ENCODE peak calls at places on chromosomes 2 and 18, in four cellular contexts. One of them, this sample, is unnamed.
A peak's percentile ranks its signal among the peaks of the same experiment; 100 is the strongest.

GRCh38 chr2:145538661-145539319 is 1018.9 kb upstream of the ZEB2 start:
- DNase-seq in EL: no peak
- DNase-seq in activated CD8-positive, alpha-beta memory T cell treated with anti-CD3 and anti-CD28 coated beads for 1 hour: no peak
- DNase-seq in esophagus squamous epithelium: no peak
- DNase-seq in this sample: no peak

GRCh38 chr2:74760875-74761630 is 72.9 kb upstream of the HK2 start:
- DNase-seq in esophagus squamous epithelium: no peak
- DNase-seq in EL: no peak
- DNase-seq in activated CD8-positive, alpha-beta memory T cell treated with anti-CD3 and anti-CD28 coated beads for 1 hour: no peak
- DNase-seq in this sample: no peak

GRCh38 chr2:160721089-160722040 is 227.8 kb upstream of the RBMS1 start:
- DNase-seq in EL: no peak
- DNase-seq in esophagus squamous epithelium: no peak
- DNase-seq in activated CD8-positive, alpha-beta memory T cell treated with anti-CD3 and anti-CD28 coated beads for 1 hour: no peak
- DNase-seq in this sample: no peak

GRCh38 chr2:54331095-54331835 is 75.2 kb upstream of the TSPYL6 start:
- DNase-seq in activated CD8-positive, alpha-beta memory T cell treated with anti-CD3 and anti-CD28 coated beads for 1 hour: no peak
- DNase-seq in EL: no peak
- DNase-seq in esophagus squamous epithelium: no peak
- DNase-seq in this sample: no peak

GRCh38 chr18:79766308-79766707 is 31.4 kb upstream of the KCNG2 start:
- DNase-seq in activated CD8-positive, alpha-beta memory T cell treated with anti-CD3 and anti-CD28 coated beads for 1 hour: no peak
- DNase-seq in esophagus squamous epithelium: no peak
- DNase-seq in EL: no peak
- DNase-seq in this sample: no peak

GRCh38 chr18:74722237-74722636 is 124.6 kb downstream of the ZNF407 start:
- DNase-seq in EL: peak; percentile 34
- DNase-seq in esophagus squamous epithelium: no peak
- DNase-seq in activated CD8-positive, alpha-beta memory T cell treated with anti-CD3 and anti-CD28 coated beads for 1 hour: no peak
- DNase-seq in this sample: no peak

GRCh38 chr18:61085751-61086150 is 247.5 kb upstream of the CDH20 start:
- DNase-seq in EL: no peak
- DNase-seq in activated CD8-positive, alpha-beta memory T cell treated with anti-CD3 and anti-CD28 coated beads for 1 hour: no peak
- DNase-seq in esophagus squamous epithelium: no peak
- DNase-seq in this sample: no peak

GRCh38 chr18:34659579-34660517 is 50.2 kb upstream of the DTNA start:
- DNase-seq in activated CD8-positive, alpha-beta memory T cell treated with anti-CD3 and anti-CD28 coated beads for 1 hour: no peak
- DNase-seq in esophagus squamous epithelium: no peak
- DNase-seq in EL: peak; percentile 96
- DNase-seq in this sample: no peak

GRCh38 chr2:168843253-168843652 is 40.8 kb downstream of the NOSTRIN start:
- DNase-seq in esophagus squamous epithelium: no peak
- DNase-seq in activated CD8-positive, alpha-beta memory T cell treated with anti-CD3 and anti-CD28 coated beads for 1 hour: no peak
- DNase-seq in EL: no peak
- DNase-seq in this sample: no peak

GRCh38 chr2:46434851-46435273 is 44.5 kb upstream of the TMEM247 start:
- DNase-seq in activated CD8-positive, alpha-beta memory T cell treated with anti-CD3 and anti-CD28 coated beads for 1 hour: no peak
- DNase-seq in esophagus squamous epithelium: no peak
- DNase-seq in EL: peak; percentile 78
- DNase-seq in this sample: no peak

GRCh38 chr2:25159947-25160346 is 8.4 kb downstream of the POMC start:
- DNase-seq in EL: no peak
- DNase-seq in activated CD8-positive, alpha-beta memory T cell treated with anti-CD3 and anti-CD28 coated beads for 1 hour: no peak
- DNase-seq in esophagus squamous epithelium: no peak
- DNase-seq in this sample: no peak

GRCh38 chr18:8548186-8548585 is 61.1 kb upstream of the RAB12 start:
- DNase-seq in esophagus squamous epithelium: no peak
- DNase-seq in EL: peak; percentile 24
- DNase-seq in activated CD8-positive, alpha-beta memory T cell treated with anti-CD3 and anti-CD28 coated beads for 1 hour: no peak
- DNase-seq in this sample: no peak

GRCh38 chr18:35458271-35458670 is 39.5 kb downstream of the INO80C start:
- DNase-seq in EL: no peak
- DNase-seq in activated CD8-positive, alpha-beta memory T cell treated with anti-CD3 and anti-CD28 coated beads for 1 hour: no peak
- DNase-seq in esophagus squamous epithelium: no peak
- DNase-seq in this sample: no peak

GRCh38 chr18:74064510-74064909 is 83.1 kb downstream of the FBXO15 start:
- DNase-seq in esophagus squamous epithelium: no peak
- DNase-seq in activated CD8-positive, alpha-beta memory T cell treated with anti-CD3 and anti-CD28 coated beads for 1 hour: no peak
- DNase-seq in EL: no peak
- DNase-seq in this sample: no peak

GRCh38 chr18:50559750-50560680 is at the start of gene MAPK4:
- DNase-seq in EL: no peak
- DNase-seq in activated CD8-positive, alpha-beta memory T cell treated with anti-CD3 and anti-CD28 coated beads for 1 hour: no peak
- DNase-seq in esophagus squamous epithelium: no peak
- DNase-seq in this sample: no peak

GRCh38 chr2:8096484-8096883 is 585.4 kb upstream of the ID2 start:
- DNase-seq in esophagus squamous epithelium: no peak
- DNase-seq in activated CD8-positive, alpha-beta memory T cell treated with anti-CD3 and anti-CD28 coated beads for 1 hour: no peak
- DNase-seq in EL: peak; percentile 12
- DNase-seq in this sample: no peak

GRCh38 chr18:72692086-72692485 is 147.9 kb upstream of the CBLN2 start:
- DNase-seq in activated CD8-positive, alpha-beta memory T cell treated with anti-CD3 and anti-CD28 coated beads for 1 hour: no peak
- DNase-seq in esophagus squamous epithelium: no peak
- DNase-seq in EL: no peak
- DNase-seq in this sample: no peak

GRCh38 chr2:30278419-30278818 is 47.1 kb downstream of the LBH start:
- DNase-seq in activated CD8-positive, alpha-beta memory T cell treated with anti-CD3 and anti-CD28 coated beads for 1 hour: no peak
- DNase-seq in esophagus squamous epithelium: no peak
- DNase-seq in EL: no peak
- DNase-seq in this sample: no peak

GRCh38 chr2:3634631-3635091 is 23.3 kb upstream of the ALLC start:
- DNase-seq in EL: no peak
- DNase-seq in activated CD8-positive, alpha-beta memory T cell treated with anti-CD3 and anti-CD28 coated beads for 1 hour: no peak
- DNase-seq in esophagus squamous epithelium: no peak
- DNase-seq in this sample: no peak

GRCh38 chr2:197108758-197109157 is 182.3 kb upstream of the PGAP1 start:
- DNase-seq in activated CD8-positive, alpha-beta memory T cell treated with anti-CD3 and anti-CD28 coated beads for 1 hour: no peak
- DNase-seq in EL: peak; percentile 93
- DNase-seq in esophagus squamous epithelium: no peak
- DNase-seq in this sample: no peak

GRCh38 chr2:216671791-216672343 is 23.5 kb downstream of the IGFBP5 start:
- DNase-seq in activated CD8-positive, alpha-beta memory T cell treated with anti-CD3 and anti-CD28 coated beads for 1 hour: no peak
- DNase-seq in esophagus squamous epithelium: no peak
- DNase-seq in EL: no peak
- DNase-seq in this sample: no peak

GRCh38 chr18:48002933-48003365 is 72.5 kb upstream of the SMAD2 start:
- DNase-seq in activated CD8-positive, alpha-beta memory T cell treated with anti-CD3 and anti-CD28 coated beads for 1 hour: no peak
- DNase-seq in EL: peak; percentile 99
- DNase-seq in esophagus squamous epithelium: no peak
- DNase-seq in this sample: no peak

GRCh38 chr2:99084256-99084655 is 57.3 kb upstream of the C2orf15 start:
- DNase-seq in EL: no peak
- DNase-seq in esophagus squamous epithelium: no peak
- DNase-seq in activated CD8-positive, alpha-beta memory T cell treated with anti-CD3 and anti-CD28 coated beads for 1 hour: no peak
- DNase-seq in this sample: no peak

GRCh38 chr2:132503621-132504200 is 87.1 kb downstream of the GPR39 start:
- DNase-seq in activated CD8-positive, alpha-beta memory T cell treated with anti-CD3 and anti-CD28 coated beads for 1 hour: no peak
- DNase-seq in EL: peak; percentile 43
- DNase-seq in esophagus squamous epithelium: no peak
- DNase-seq in this sample: no peak

GRCh38 chr2:97765933-97766332 is 52.6 kb downstream of the ZAP70 start:
- DNase-seq in activated CD8-positive, alpha-beta memory T cell treated with anti-CD3 and anti-CD28 coated beads for 1 hour: no peak
- DNase-seq in EL: no peak
- DNase-seq in esophagus squamous epithelium: no peak
- DNase-seq in this sample: no peak

GRCh38 chr2:218284106-218284811 is 8.0 kb downstream of the TMBIM1 start:
- DNase-seq in EL: peak; percentile 77
- DNase-seq in esophagus squamous epithelium: no peak
- DNase-seq in activated CD8-positive, alpha-beta memory T cell treated with anti-CD3 and anti-CD28 coated beads for 1 hour: no peak
- DNase-seq in this sample: no peak

GRCh38 chr2:235085476-235085875 is 133.7 kb downstream of the SH3BP4 start:
- DNase-seq in EL: peak; percentile 28
- DNase-seq in esophagus squamous epithelium: no peak
- DNase-seq in activated CD8-positive, alpha-beta memory T cell treated with anti-CD3 and anti-CD28 coated beads for 1 hour: no peak
- DNase-seq in this sample: no peak

GRCh38 chr2:54310961-54311360 is 54.9 kb upstream of the TSPYL6 start:
- DNase-seq in esophagus squamous epithelium: no peak
- DNase-seq in activated CD8-positive, alpha-beta memory T cell treated with anti-CD3 and anti-CD28 coated beads for 1 hour: no peak
- DNase-seq in EL: no peak
- DNase-seq in this sample: no peak

GRCh38 chr2:187482796-187483195 is 34.7 kb upstream of the CALCRL start:
- DNase-seq in esophagus squamous epithelium: no peak
- DNase-seq in EL: no peak
- DNase-seq in activated CD8-positive, alpha-beta memory T cell treated with anti-CD3 and anti-CD28 coated beads for 1 hour: no peak
- DNase-seq in this sample: no peak